ENCODE peak calls at places on chromosomes 4 and X, in nine cellular contexts. I, T, C, J, P, O, L, G and V are unnamed samples.
A peak's percentile ranks its signal among the peaks of the same experiment; 100 is the strongest.

GRCh38 chrX:130497531-130497930 is 95.7 kb downstream of the RBMX2 start:
- DNase-seq in I (no peak), T (no peak), C (no peak), J (no peak), P (peak; percentile 70), O (no peak), L (no peak), G (no peak), V (no peak)

GRCh38 chr4:60605651-60606354 is 594.3 kb upstream of the ADGRL3 start:
- DNase-seq in I (no peak), T (no peak), C (no peak), J (peak; percentile 75), P (no peak), O (peak; percentile 44), L (no peak), G (no peak), V (no peak)

GRCh38 chrX:150119323-150119722 is 181.0 kb upstream of the EOLA2 start:
- DNase-seq in I (no peak), T (no peak), C (peak; percentile 6), J (no peak), P (no peak), O (no peak), L (no peak), G (no peak), V (no peak)

GRCh38 chrX:50988649-50989048 is 78.1 kb downstream of the BMP15 start:
- DNase-seq in I (no peak), T (peak; percentile 6), C (peak; percentile 0), J (peak; percentile 41), P (peak; percentile 2), O (peak; percentile 10), L (peak; percentile 16), G (no peak), V (no peak)

GRCh38 chr4:77240469-77241066 is 83.6 kb downstream of the CCNG2 start:
- DNase-seq in I (peak; percentile 48), T (peak; percentile 49), C (peak; percentile 31), J (peak; percentile 64), P (peak; percentile 46), O (peak; percentile 35), L (peak; percentile 39), G (peak; percentile 65), V (no peak)

GRCh38 chrX:7270018-7270417 is 122.1 kb upstream of the PUDP start:
- DNase-seq in I (no peak), T (no peak), C (no peak), J (no peak), P (no peak), O (no peak), L (no peak), G (no peak), V (no peak)

GRCh38 chrX:69504626-69505612 is 793 bp downstream of the NALF2 start:
- DNase-seq in I (peak; percentile 7), T (no peak), C (no peak), J (no peak), P (no peak), O (no peak), L (no peak), G (no peak), V (no peak)

GRCh38 chr4:143085224-143085623 is 99.5 kb upstream of the USP38 start:
- DNase-seq in I (no peak), T (no peak), C (no peak), J (peak; percentile 34), P (no peak), O (no peak), L (no peak), G (no peak), V (no peak)

GRCh38 chr4:175560628-175561027 is 251.4 kb downstream of the GPM6A start:
- DNase-seq in I (no peak), T (no peak), C (peak; percentile 63), J (peak; percentile 27), P (no peak), O (peak; percentile 47), L (peak; percentile 13), G (no peak), V (no peak)

GRCh38 chr4:118270492-118270891 is 82.3 kb downstream of the PRSS12 start:
- DNase-seq in I (no peak), T (no peak), C (peak; percentile 24), J (peak; percentile 77), P (no peak), O (peak; percentile 39), L (peak; percentile 40), G (no peak), V (no peak)

GRCh38 chrX:39705299-39705698 is 392.5 kb downstream of the BCOR start:
- DNase-seq in I (no peak), T (peak; percentile 23), C (peak; percentile 13), J (peak; percentile 91), P (peak; percentile 9), O (peak; percentile 89), L (no peak), G (no peak), V (peak; percentile 80)

GRCh38 chrX:80810365-80810978 is 795 bp upstream of the BRWD3 start:
- DNase-seq in I (no peak), T (no peak), C (no peak), J (peak; percentile 12), P (no peak), O (peak; percentile 1), L (no peak), G (no peak), V (no peak)

GRCh38 chr4:152357206-152357605 is 178.7 kb downstream of the FBXW7 start:
- DNase-seq in I (no peak), T (no peak), C (no peak), J (no peak), P (no peak), O (peak; percentile 20), L (no peak), G (no peak), V (no peak)

GRCh38 chrX:155263854-155264628 is at the start of gene RAB39B:
- DNase-seq in I (peak; percentile 76), T (peak; percentile 25), C (peak; percentile 88), J (peak; percentile 71), P (peak; percentile 66), O (peak; percentile 60), L (peak; percentile 71), G (no peak), V (peak; percentile 24)

GRCh38 chr4:95165926-95166524 is 382.7 kb downstream of the UNC5C start:
- DNase-seq in I (peak; percentile 38), T (peak; percentile 30), C (peak; percentile 62), J (peak; percentile 79), P (peak; percentile 20), O (peak; percentile 68), L (peak; percentile 44), G (peak; percentile 22), V (peak; percentile 27)

GRCh38 chr4:1285151-1285789 is 4.4 kb upstream of the MAEA start:
- DNase-seq in I (no peak), T (no peak), C (no peak), J (no peak), P (no peak), O (no peak), L (no peak), G (no peak), V (no peak)

GRCh38 chr4:152063301-152064235 is 302.8 kb upstream of the GATB start:
- DNase-seq in I (peak; percentile 29), T (no peak), C (no peak), J (peak; percentile 21), P (no peak), O (peak; percentile 18), L (no peak), G (no peak), V (no peak)

GRCh38 chrX:97527725-97528124 is 644.0 kb downstream of the RPA4 start:
- DNase-seq in I (no peak), T (no peak), C (no peak), J (no peak), P (no peak), O (no peak), L (no peak), G (no peak), V (no peak)

GRCh38 chr4:123278755-123279154 is 117.8 kb upstream of the SPRY1 start:
- DNase-seq in I (no peak), T (no peak), C (no peak), J (no peak), P (no peak), O (no peak), L (no peak), G (no peak), V (no peak)

GRCh38 chr4:141391771-141392170 is 171.1 kb downstream of the ZNF330 start:
- DNase-seq in I (peak; percentile 4), T (no peak), C (peak; percentile 28), J (no peak), P (no peak), O (peak; percentile 72), L (no peak), G (no peak), V (no peak)

GRCh38 chrX:112760697-112761096 is 79.9 kb downstream of the AMOT start:
- DNase-seq in I (no peak), T (no peak), C (no peak), J (peak; percentile 24), P (no peak), O (peak; percentile 44), L (no peak), G (peak; percentile 1), V (no peak)

GRCh38 chrX:17788439-17788838 is 51.1 kb downstream of the SCML1 start:
- DNase-seq in I (no peak), T (peak; percentile 51), C (peak; percentile 15), J (peak; percentile 58), P (peak; percentile 29), O (peak; percentile 24), L (peak; percentile 68), G (peak; percentile 31), V (peak; percentile 36)

GRCh38 chr4:139918994-139919393 is 235.0 kb downstream of the MAML3 start:
- DNase-seq in I (no peak), T (no peak), C (no peak), J (peak; percentile 40), P (no peak), O (peak; percentile 58), L (no peak), G (no peak), V (no peak)

GRCh38 chrX:3295731-3296130 is 50.7 kb downstream of the MXRA5 start:
- DNase-seq in I (no peak), T (peak; percentile 1), C (no peak), J (no peak), P (no peak), O (peak; percentile 4), L (no peak), G (no peak), V (no peak)

GRCh38 chrX:29617725-29618124 is 597.6 kb upstream of the MAGEB2 start:
- DNase-seq in I (no peak), T (no peak), C (no peak), J (peak; percentile 13), P (no peak), O (no peak), L (no peak), G (no peak), V (no peak)

GRCh38 chr4:152936446-152937279 is 540 bp downstream of the FHDC1 start:
- DNase-seq in I (peak; percentile 18), T (peak; percentile 47), C (no peak), J (peak; percentile 12), P (no peak), O (peak; percentile 44), L (peak; percentile 67), G (peak; percentile 36), V (peak; percentile 29)

GRCh38 chr4:139214039-139214534 is 37.1 kb upstream of the ELF2 start:
- DNase-seq in I (peak; percentile 50), T (peak; percentile 45), C (no peak), J (no peak), P (peak; percentile 3), O (no peak), L (peak; percentile 75), G (peak; percentile 41), V (no peak)

GRCh38 chrX:151974336-151975227 is at the start of gene GABRE:
- DNase-seq in I (no peak), T (no peak), C (peak; percentile 13), J (peak; percentile 46), P (peak; percentile 1), O (peak; percentile 58), L (no peak), G (no peak), V (peak; percentile 69)

GRCh38 chr4:1337376-1337831 is 9.6 kb upstream of the UVSSA start:
- DNase-seq in I (no peak), T (no peak), C (no peak), J (no peak), P (no peak), O (no peak), L (no peak), G (no peak), V (no peak)

GRCh38 chr4:145843148-145843547 is 95.5 kb downstream of the ZNF827 start:
- DNase-seq in I (no peak), T (no peak), C (no peak), J (peak; percentile 92), P (no peak), O (peak; percentile 84), L (no peak), G (no peak), V (no peak)

GRCh38 chr4:186563761-186564160 is 8.4 kb upstream of the MTNR1A start:
- DNase-seq in I (no peak), T (no peak), C (no peak), J (no peak), P (no peak), O (no peak), L (no peak), G (no peak), V (no peak)